ENCODE peak calls at places on chromosomes 5 and 9, in eight cellular contexts. One of them, this sample, is unnamed.

GRCh38 chr5:53071738-53072137 is 37.8 kb downstream of the MOCS2 start:
- DNase-seq in fibroblast of pulmonary artery: peak
- DNase-seq in left ventricle myocardium inferior: no peak
- DNase-seq in heart right ventricle: no peak
- DNase-seq in breast epithelium: no peak
- DNase-seq in neural progenitor cell: no peak
- DNase-seq in aorta: no peak
- DNase-seq in ovary: no peak
- DNase-seq in this sample: no peak

GRCh38 chr5:102958481-102959011 is 161.4 kb downstream of the GIN1 start:
- DNase-seq in fibroblast of pulmonary artery: peak
- DNase-seq in left ventricle myocardium inferior: no peak
- DNase-seq in heart right ventricle: no peak
- DNase-seq in breast epithelium: no peak
- DNase-seq in neural progenitor cell: no peak
- DNase-seq in aorta: no peak
- DNase-seq in ovary: no peak
- DNase-seq in this sample: no peak

GRCh38 chr5:126995689-126996088 is 34.7 kb downstream of the MARCHF3 start:
- DNase-seq in fibroblast of pulmonary artery: no peak
- DNase-seq in left ventricle myocardium inferior: no peak
- DNase-seq in heart right ventricle: no peak
- DNase-seq in breast epithelium: no peak
- DNase-seq in neural progenitor cell: no peak
- DNase-seq in aorta: no peak
- DNase-seq in ovary: no peak
- DNase-seq in this sample: no peak

GRCh38 chr5:1561402-1561929 is 37.7 kb upstream of the LPCAT1 start:
- DNase-seq in fibroblast of pulmonary artery: no peak
- DNase-seq in left ventricle myocardium inferior: no peak
- DNase-seq in heart right ventricle: no peak
- DNase-seq in breast epithelium: no peak
- DNase-seq in neural progenitor cell: no peak
- DNase-seq in aorta: peak
- DNase-seq in ovary: no peak
- DNase-seq in this sample: no peak

GRCh38 chr9:108830292-108830691 is 25.5 kb downstream of the ACTL7B start:
- DNase-seq in fibroblast of pulmonary artery: no peak
- DNase-seq in left ventricle myocardium inferior: no peak
- DNase-seq in heart right ventricle: no peak
- DNase-seq in breast epithelium: no peak
- DNase-seq in neural progenitor cell: no peak
- DNase-seq in aorta: no peak
- DNase-seq in ovary: no peak
- DNase-seq in this sample: no peak

GRCh38 chr5:6356578-6357164 is 21.7 kb downstream of the MED10 start:
- DNase-seq in fibroblast of pulmonary artery: no peak
- DNase-seq in left ventricle myocardium inferior: no peak
- DNase-seq in heart right ventricle: no peak
- DNase-seq in breast epithelium: no peak
- DNase-seq in neural progenitor cell: no peak
- DNase-seq in aorta: peak
- DNase-seq in ovary: no peak
- DNase-seq in this sample: no peak

GRCh38 chr9:92325991-92326500 is 293 bp downstream of the CENPP start:
- DNase-seq in fibroblast of pulmonary artery: no peak
- DNase-seq in left ventricle myocardium inferior: no peak
- DNase-seq in heart right ventricle: no peak
- DNase-seq in breast epithelium: no peak
- DNase-seq in neural progenitor cell: no peak
- DNase-seq in aorta: no peak
- DNase-seq in ovary: no peak
- DNase-seq in this sample: no peak

GRCh38 chr5:171313481-171314206 is 4.6 kb downstream of the TLX3 start:
- DNase-seq in fibroblast of pulmonary artery: no peak
- DNase-seq in left ventricle myocardium inferior: no peak
- DNase-seq in heart right ventricle: no peak
- DNase-seq in breast epithelium: no peak
- DNase-seq in neural progenitor cell: peak
- DNase-seq in aorta: no peak
- DNase-seq in ovary: no peak
- DNase-seq in this sample: no peak

GRCh38 chr5:136120529-136120928 is 12.1 kb upstream of the SMAD5 start:
- DNase-seq in fibroblast of pulmonary artery: no peak
- DNase-seq in left ventricle myocardium inferior: no peak
- DNase-seq in heart right ventricle: no peak
- DNase-seq in breast epithelium: no peak
- DNase-seq in neural progenitor cell: no peak
- DNase-seq in aorta: no peak
- DNase-seq in ovary: no peak
- DNase-seq in this sample: no peak

GRCh38 chr9:114276908-114277821 is 45.7 kb upstream of the ORM1 start:
- DNase-seq in fibroblast of pulmonary artery: peak
- DNase-seq in left ventricle myocardium inferior: peak
- DNase-seq in heart right ventricle: no peak
- DNase-seq in breast epithelium: no peak
- DNase-seq in neural progenitor cell: no peak
- DNase-seq in aorta: peak
- DNase-seq in ovary: peak
- DNase-seq in this sample: peak

GRCh38 chr5:78232163-78232562 is 62.3 kb downstream of the AP3B1 start:
- DNase-seq in fibroblast of pulmonary artery: no peak
- DNase-seq in left ventricle myocardium inferior: no peak
- DNase-seq in heart right ventricle: no peak
- DNase-seq in breast epithelium: no peak
- DNase-seq in neural progenitor cell: no peak
- DNase-seq in aorta: no peak
- DNase-seq in ovary: no peak
- DNase-seq in this sample: no peak

GRCh38 chr5:106894964-106895363 is 775.8 kb downstream of the EFNA5 start:
- DNase-seq in fibroblast of pulmonary artery: peak
- DNase-seq in left ventricle myocardium inferior: no peak
- DNase-seq in heart right ventricle: no peak
- DNase-seq in breast epithelium: no peak
- DNase-seq in neural progenitor cell: no peak
- DNase-seq in aorta: no peak
- DNase-seq in ovary: no peak
- DNase-seq in this sample: peak

GRCh38 chr5:159824188-159825153 is 91.8 kb upstream of the ADRA1B start:
- DNase-seq in fibroblast of pulmonary artery: no peak
- DNase-seq in left ventricle myocardium inferior: no peak
- DNase-seq in heart right ventricle: no peak
- DNase-seq in breast epithelium: no peak
- DNase-seq in neural progenitor cell: no peak
- DNase-seq in aorta: no peak
- DNase-seq in ovary: no peak
- DNase-seq in this sample: no peak

GRCh38 chr9:97710356-97711222 is 13.4 kb upstream of the XPA start:
- DNase-seq in fibroblast of pulmonary artery: peak
- DNase-seq in left ventricle myocardium inferior: no peak
- DNase-seq in heart right ventricle: no peak
- DNase-seq in breast epithelium: no peak
- DNase-seq in neural progenitor cell: peak
- DNase-seq in aorta: no peak
- DNase-seq in ovary: no peak
- DNase-seq in this sample: no peak

GRCh38 chr9:107782381-107782780 is 292.8 kb upstream of the KLF4 start:
- DNase-seq in fibroblast of pulmonary artery: peak
- DNase-seq in left ventricle myocardium inferior: no peak
- DNase-seq in heart right ventricle: no peak
- DNase-seq in breast epithelium: no peak
- DNase-seq in neural progenitor cell: no peak
- DNase-seq in aorta: no peak
- DNase-seq in ovary: no peak
- DNase-seq in this sample: peak

GRCh38 chr5:127041571-127041970 is 11.2 kb upstream of the MARCHF3 start:
- DNase-seq in fibroblast of pulmonary artery: peak
- DNase-seq in left ventricle myocardium inferior: no peak
- DNase-seq in heart right ventricle: no peak
- DNase-seq in breast epithelium: no peak
- DNase-seq in neural progenitor cell: no peak
- DNase-seq in aorta: no peak
- DNase-seq in ovary: no peak
- DNase-seq in this sample: no peak

GRCh38 chr9:81814794-81815464 is 113.3 kb upstream of the SPATA31D4 start:
- DNase-seq in fibroblast of pulmonary artery: no peak
- DNase-seq in left ventricle myocardium inferior: no peak
- DNase-seq in heart right ventricle: no peak
- DNase-seq in breast epithelium: no peak
- DNase-seq in neural progenitor cell: peak
- DNase-seq in aorta: no peak
- DNase-seq in ovary: no peak
- DNase-seq in this sample: no peak

GRCh38 chr9:105252405-105252756 is 7.9 kb downstream of the SLC44A1 start:
- DNase-seq in fibroblast of pulmonary artery: no peak
- DNase-seq in left ventricle myocardium inferior: no peak
- DNase-seq in heart right ventricle: no peak
- DNase-seq in breast epithelium: no peak
- DNase-seq in neural progenitor cell: no peak
- DNase-seq in aorta: no peak
- DNase-seq in ovary: no peak
- DNase-seq in this sample: no peak

GRCh38 chr5:60415443-60415842 is 284.5 kb downstream of the DEPDC1B start:
- DNase-seq in fibroblast of pulmonary artery: no peak
- DNase-seq in left ventricle myocardium inferior: no peak
- DNase-seq in heart right ventricle: no peak
- DNase-seq in breast epithelium: no peak
- DNase-seq in neural progenitor cell: no peak
- DNase-seq in aorta: no peak
- DNase-seq in ovary: no peak
- DNase-seq in this sample: no peak

GRCh38 chr5:10567181-10567591 is 3.3 kb downstream of the ANKRD33B start:
- DNase-seq in fibroblast of pulmonary artery: no peak
- DNase-seq in left ventricle myocardium inferior: no peak
- DNase-seq in heart right ventricle: no peak
- DNase-seq in breast epithelium: no peak
- DNase-seq in neural progenitor cell: no peak
- DNase-seq in aorta: no peak
- DNase-seq in ovary: no peak
- DNase-seq in this sample: no peak
- H3K4me3 ChIP-seq in fibroblast of pulmonary artery: no peak
- H3K4me3 ChIP-seq in left ventricle myocardium inferior: no peak
- H3K4me3 ChIP-seq in heart right ventricle: no peak
- H3K4me3 ChIP-seq in breast epithelium: no peak
- H3K4me3 ChIP-seq in neural progenitor cell: no peak
- H3K4me3 ChIP-seq in aorta: no peak
- H3K4me3 ChIP-seq in ovary: peak
- H3K4me3 ChIP-seq in this sample: no peak

DNA sequence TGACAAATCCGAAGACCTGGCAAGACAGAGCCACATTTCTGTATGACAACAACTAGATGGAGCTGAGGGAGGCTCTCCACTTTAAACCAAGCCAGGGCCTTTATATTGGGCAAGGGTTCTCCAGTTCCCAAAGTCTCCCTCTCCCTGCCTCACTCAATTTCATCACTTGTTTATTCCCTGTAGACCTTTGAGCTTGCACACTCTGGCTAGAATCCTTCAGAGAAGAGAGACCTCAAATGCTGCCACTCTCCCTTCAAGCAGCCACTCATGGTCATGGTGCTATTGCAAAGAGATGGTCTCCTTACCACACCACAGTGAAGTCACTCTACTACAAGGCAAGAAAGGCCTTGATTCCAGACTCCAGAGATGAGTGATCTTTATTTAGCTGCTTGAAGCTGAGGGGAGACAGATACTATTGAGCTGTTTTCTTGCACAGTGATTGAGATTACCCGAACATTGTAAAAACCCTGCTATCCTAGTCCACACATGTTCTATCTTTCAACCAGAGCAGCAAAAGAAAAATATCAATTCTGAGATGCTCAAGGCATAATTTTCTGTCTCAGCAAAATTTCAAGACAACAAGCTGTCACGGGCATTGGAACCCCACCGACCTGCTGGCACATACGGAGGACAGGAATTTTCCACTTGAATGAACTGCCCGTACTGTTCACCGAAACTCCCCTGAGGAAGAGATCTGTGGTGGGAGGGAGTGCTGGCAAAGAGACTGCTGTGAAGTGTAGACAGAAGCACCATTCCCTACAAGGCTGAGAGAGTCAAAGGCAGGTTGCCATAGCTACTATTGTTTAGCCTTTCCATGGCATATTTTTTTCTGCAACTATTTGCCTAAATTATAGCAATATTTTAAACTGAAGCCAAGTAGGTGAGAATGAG is 81.1 kb downstream of the CDO1 start:
- DNase-seq in fibroblast of pulmonary artery: no peak
- DNase-seq in left ventricle myocardium inferior: no peak
- DNase-seq in heart right ventricle: no peak
- DNase-seq in breast epithelium: no peak
- DNase-seq in neural progenitor cell: peak
- DNase-seq in aorta: no peak
- DNase-seq in ovary: no peak
- DNase-seq in this sample: no peak
- H3K4me3 ChIP-seq in fibroblast of pulmonary artery: no peak
- H3K4me3 ChIP-seq in left ventricle myocardium inferior: no peak
- H3K4me3 ChIP-seq in heart right ventricle: no peak
- H3K4me3 ChIP-seq in breast epithelium: peak
- H3K4me3 ChIP-seq in neural progenitor cell: no peak
- H3K4me3 ChIP-seq in aorta: no peak
- H3K4me3 ChIP-seq in ovary: no peak
- H3K4me3 ChIP-seq in this sample: no peak

GRCh38 chr5:4653475-4653874 is 486.7 kb upstream of the ADAMTS16 start:
- DNase-seq in fibroblast of pulmonary artery: no peak
- DNase-seq in left ventricle myocardium inferior: no peak
- DNase-seq in heart right ventricle: no peak
- DNase-seq in breast epithelium: no peak
- DNase-seq in neural progenitor cell: no peak
- DNase-seq in aorta: no peak
- DNase-seq in ovary: no peak
- DNase-seq in this sample: no peak
- H3K4me3 ChIP-seq in fibroblast of pulmonary artery: no peak
- H3K4me3 ChIP-seq in left ventricle myocardium inferior: no peak
- H3K4me3 ChIP-seq in heart right ventricle: no peak
- H3K4me3 ChIP-seq in breast epithelium: no peak
- H3K4me3 ChIP-seq in neural progenitor cell: no peak
- H3K4me3 ChIP-seq in aorta: no peak
- H3K4me3 ChIP-seq in ovary: no peak
- H3K4me3 ChIP-seq in this sample: no peak

GRCh38 chr5:176415240-176416122 is 858 bp downstream of the CLTB start:
- DNase-seq in fibroblast of pulmonary artery: peak
- DNase-seq in left ventricle myocardium inferior: no peak
- DNase-seq in heart right ventricle: no peak
- DNase-seq in breast epithelium: peak
- DNase-seq in neural progenitor cell: peak
- DNase-seq in aorta: peak
- DNase-seq in ovary: no peak
- DNase-seq in this sample: no peak

GRCh38 chr5:176412517-176413254 is 3.7 kb downstream of the CLTB start:
- DNase-seq in fibroblast of pulmonary artery: no peak
- DNase-seq in left ventricle myocardium inferior: no peak
- DNase-seq in heart right ventricle: no peak
- DNase-seq in breast epithelium: peak
- DNase-seq in neural progenitor cell: no peak
- DNase-seq in aorta: no peak
- DNase-seq in ovary: no peak
- DNase-seq in this sample: no peak

GRCh38 chr5:176414704-176415103 is 1.6 kb downstream of the CLTB start:
- DNase-seq in fibroblast of pulmonary artery: no peak
- DNase-seq in left ventricle myocardium inferior: no peak
- DNase-seq in heart right ventricle: no peak
- DNase-seq in breast epithelium: no peak
- DNase-seq in neural progenitor cell: no peak
- DNase-seq in aorta: no peak
- DNase-seq in ovary: no peak
- DNase-seq in this sample: no peak

GRCh38 chr5:176413255-176413565 is 3.1 kb downstream of the CLTB start:
- DNase-seq in fibroblast of pulmonary artery: peak
- DNase-seq in left ventricle myocardium inferior: peak
- DNase-seq in heart right ventricle: peak
- DNase-seq in breast epithelium: no peak
- DNase-seq in neural progenitor cell: no peak
- DNase-seq in aorta: peak
- DNase-seq in ovary: no peak
- DNase-seq in this sample: no peak

GRCh38 chr5:176413709-176414191 is 2.6 kb downstream of the CLTB start:
- DNase-seq in fibroblast of pulmonary artery: no peak
- DNase-seq in left ventricle myocardium inferior: no peak
- DNase-seq in heart right ventricle: no peak
- DNase-seq in breast epithelium: no peak
- DNase-seq in neural progenitor cell: no peak
- DNase-seq in aorta: no peak
- DNase-seq in ovary: no peak
- DNase-seq in this sample: no peak
- H3K4me3 ChIP-seq in fibroblast of pulmonary artery: no peak
- H3K4me3 ChIP-seq in left ventricle myocardium inferior: peak
- H3K4me3 ChIP-seq in heart right ventricle: no peak
- H3K4me3 ChIP-seq in breast epithelium: peak
- H3K4me3 ChIP-seq in neural progenitor cell: no peak
- H3K4me3 ChIP-seq in aorta: no peak
- H3K4me3 ChIP-seq in ovary: no peak
- H3K4me3 ChIP-seq in this sample: no peak

This sample was measured in skeletal muscle cell.